ENCODE peak calls at places on chromosomes 12 and 14, in four cellular contexts. F is upper lobe of right lung, M is left lobe of liver, A is GM19239. J is an unnamed sample.

GRCh38 chr12:109393437-109394345 is 46.0 kb downstream of the MYO1H start:
- DNase-seq in F (no peak), A (peak), M (no peak), J (peak)

GRCh38 chr12:10069099-10069498 is 29.7 kb downstream of the CLEC1A start:
- DNase-seq in M (no peak), F (no peak), A (no peak), J (no peak)

GRCh38 chr12:93229494-93230310 is 148.0 kb upstream of the NUDT4 start:
- DNase-seq in A (no peak), M (no peak), F (no peak), J (no peak)

GRCh38 chr14:104166698-104167097 is 28.3 kb downstream of the KIF26A start:
- DNase-seq in F (no peak), M (no peak), A (no peak), J (no peak)

GRCh38 chr12:80107221-80107620 is 7.9 kb downstream of the OTOGL start:
- DNase-seq in A (no peak), F (no peak), M (no peak), J (no peak)

GRCh38 chr14:95290769-95291440 is 28.8 kb downstream of the CLMN start:
- DNase-seq in F (no peak), A (no peak), M (peak), J (no peak)

GRCh38 chr12:28024231-28024995 is 51.9 kb upstream of the PTHLH start:
- DNase-seq in F (no peak), A (no peak), M (no peak), J (no peak)

GRCh38 chr12:127485528-127485927 is 781.4 kb upstream of the TMEM132C start:
- DNase-seq in F (no peak), A (no peak), M (no peak), J (peak)

J was measured in NCI-H524.